ENCODE peak calls at places on chromosomes 7 and 10, in four cellular contexts. G is ureter; H is stimulated activated CD4-positive, alpha-beta T cell treated with anti-CD3 and anti-CD28 coated beads, TNF-alpha, amount 100 ng/mL, for 1 hour; U is GM04504. T is an unnamed sample.

GRCh38 chr7:27048438-27048837 is 47.4 kb downstream of the HOXA1 start:
- DNase-seq in U (no peak), G (no peak), H (no peak), T (no peak)

GRCh38 chr10:31146496-31147219 is 115.0 kb upstream of the ZNF438 start:
- DNase-seq in U (peak), H (no peak), G (no peak), T (no peak)

GRCh38 chr10:119693262-119693957 is 32.4 kb upstream of the INPP5F start:
- DNase-seq in U (no peak), G (no peak), H (no peak), T (no peak)

GRCh38 chr7:64959072-64959747 is 31.6 kb downstream of the ZNF117 start:
- DNase-seq in U (no peak), G (no peak), H (no peak), T (no peak)

GRCh38 chr10:31816318-31816717 is 112.3 kb downstream of the ARHGAP12 start:
- DNase-seq in H (no peak), U (no peak), G (no peak), T (no peak)

GRCh38 chr7:30254717-30255095 is 29.7 kb upstream of the ZNRF2 start:
- DNase-seq in U (no peak), G (no peak), H (no peak), T (no peak)

GRCh38 chr10:75403144-75404022 is 1.8 kb upstream of the ZNF503 start:
- DNase-seq in G (peak), H (no peak), U (no peak), T (no peak)

GRCh38 chr10:79179404-79180309 is 110.9 kb downstream of the ZMIZ1 start:
- DNase-seq in U (no peak), H (no peak), G (no peak), T (no peak)

GRCh38 chr10:89476676-89477075 is 58.7 kb downstream of the SLC16A12 start:
- DNase-seq in H (no peak), G (peak), U (no peak), T (no peak)

GRCh38 chr7:126574838-126575250 is 677.9 kb downstream of the GRM8 start:
- DNase-seq in H (no peak), U (peak), G (no peak), T (no peak)

GRCh38 chr7:135745702-135746312 is 2.8 kb downstream of the FAM180A start:
- DNase-seq in U (peak), H (no peak), G (no peak), T (no peak)

GRCh38 chr10:131841669-131842139 is 59.1 kb upstream of the PPP2R2D start:
- DNase-seq in H (no peak), G (peak), U (no peak), T (no peak)

GRCh38 chr10:112421731-112422130 is 25.0 kb downstream of the ZDHHC6 start:
- DNase-seq in U (no peak), H (no peak), G (no peak), T (no peak)

GRCh38 chr10:14545827-14546226 is 215.1 kb upstream of the FRMD4A start:
- DNase-seq in H (no peak), G (peak), U (no peak), T (no peak)

GRCh38 chr7:108135446-108136190 is 5.5 kb upstream of the LAMB4 start:
- DNase-seq in G (no peak), H (no peak), U (no peak), T (no peak)

GRCh38 chr7:16616122-16616521 is 29.4 kb downstream of the ANKMY2 start:
- DNase-seq in U (no peak), H (no peak), G (no peak), T (no peak)

GRCh38 chr10:127715782-127716378 is 21.1 kb upstream of the FOXI2 start:
- DNase-seq in H (no peak), U (no peak), G (no peak), T (no peak)

GRCh38 chr7:142759433-142759832 is 10.2 kb downstream of the PRSS1 start:
- DNase-seq in H (no peak), G (no peak), U (no peak), T (no peak)

GRCh38 chr10:76282122-76283030 is 851.0 kb downstream of the LRMDA start:
- DNase-seq in U (no peak), H (no peak), G (peak), T (no peak)

GRCh38 chr10:5545011-5545410 is 20.2 kb downstream of the CALML3 start:
- DNase-seq in H (no peak), U (no peak), G (no peak), T (no peak)

GRCh38 chr10:1373287-1373686 is 317.1 kb downstream of the WDR37 start:
- DNase-seq in H (no peak), G (peak), U (no peak), T (no peak)

GRCh38 chr7:30971440-30971839 is 7.7 kb downstream of the GHRHR start:
- DNase-seq in U (no peak), G (no peak), H (no peak), T (no peak)

GRCh38 chr7:159147246-159147645 is 2.6 kb upstream of the VIPR2 start:
- DNase-seq in G (no peak), H (no peak), U (no peak), T (no peak)

GRCh38 chr10:132413226-132414205 is 16.5 kb downstream of the PWWP2B start:
- DNase-seq in H (no peak), U (no peak), G (no peak), T (no peak)

GRCh38 chr7:84547326-84547725 is 352.7 kb upstream of the SEMA3A start:
- DNase-seq in H (no peak), G (no peak), U (no peak), T (no peak)

GRCh38 chr7:21054427-21055133 is 267.9 kb upstream of the SP8 start:
- DNase-seq in U (no peak), G (no peak), H (no peak), T (no peak)

GRCh38 chr10:70458329-70459060 is 17.0 kb upstream of the NODAL start:
- DNase-seq in G (peak), U (no peak), H (peak), T (peak)

GRCh38 chr7:75989726-75990388 is 4.5 kb downstream of the TMEM120A start:
- DNase-seq in U (no peak), G (no peak), H (no peak), T (no peak)

T was measured in activated naive CD4-positive, alpha-beta T cell treated with anti-CD3 and anti-CD28 coated beads, Interleukin-2, amount 50 U/mL, for 16 hours.